ENCODE peak calls at places on chromosome X, in four cellular contexts. I is activated CD8-positive, alpha-beta memory T cell treated with anti-CD3 and anti-CD28 coated beads, Interleukin-2, amount 10 ng/mL, durations not matched to agents 7 days and 5 days; N is activated B cell treated with CpG ODN at 0.5 μM for 24 hours; G is HCT116. O is an unnamed sample.

GRCh38 chrX:110415440-110416167 is 57.0 kb downstream of the RTL9 start:
- ATAC-seq in I (no peak), N (no peak), G (no peak), O (no peak)

GRCh38 chrX:70117738-70118137 is 15.5 kb upstream of the IGBP1 start:
- ATAC-seq in I (no peak), N (no peak), G (no peak), O (no peak)

GRCh38 chrX:21883258-21883657 is 27.5 kb downstream of the YY2 start:
- ATAC-seq in I (no peak), N (no peak), G (no peak), O (no peak)

GRCh38 chrX:1502241-1502640 is 34.7 kb downstream of the P2RY8 start:
- ATAC-seq in I (no peak), N (peak; percentile 85), G (no peak), O (no peak)

GRCh38 chrX:71623105-71623450 is 4.8 kb upstream of the CXCR3 start:
- ATAC-seq in I (no peak), N (no peak), G (peak; percentile 39), O (no peak)

GRCh38 chrX:132775230-132775823 is 183.1 kb downstream of the HS6ST2 start:
- ATAC-seq in I (no peak), N (no peak), G (no peak), O (peak; percentile 92)

GRCh38 chrX:84873176-84873575 is 130.5 kb upstream of the APOOL start:
- ATAC-seq in I (no peak), N (no peak), G (no peak), O (no peak)

GRCh38 chrX:39381446-39381845 is 580.2 kb downstream of the MID1IP1 start:
- ATAC-seq in I (no peak), N (no peak), G (no peak), O (no peak)

GRCh38 chrX:129525162-129525561 is 1.9 kb upstream of the SMARCA1 start:
- ATAC-seq in I (no peak), N (no peak), G (no peak), O (no peak)

GRCh38 chrX:134990475-134991473 is at the start of gene SMIM10:
- ATAC-seq in I (peak; percentile 79), N (peak; percentile 65), G (no peak), O (peak; percentile 90)

GRCh38 chrX:46308106-46308505 is 237.1 kb downstream of the ZNF674 start:
- ATAC-seq in I (no peak), N (no peak), G (no peak), O (no peak)

GRCh38 chrX:10109695-10110094 is 47.1 kb upstream of the CLCN4 start:
- ATAC-seq in I (no peak), N (no peak), G (no peak), O (no peak)

GRCh38 chrX:56803849-56804681 is 75.0 kb downstream of the NBDY start:
- ATAC-seq in I (no peak), N (no peak), G (no peak), O (no peak)

GRCh38 chrX:139762400-139763183 is 54.6 kb upstream of the MCF2 start:
- ATAC-seq in I (no peak), N (no peak), G (no peak), O (no peak)

GRCh38 chrX:77447339-77448149 is at the start of gene FGF16:
- ATAC-seq in I (peak; percentile 39), N (peak; percentile 14), G (no peak), O (peak; percentile 54)

GRCh38 chrX:107996124-107996523 is 14.0 kb upstream of the TEX13B start:
- ATAC-seq in I (no peak), N (no peak), G (no peak), O (no peak)

GRCh38 chrX:133323450-133323849 is 91.8 kb downstream of the GPC4 start:
- ATAC-seq in I (no peak), N (no peak), G (no peak), O (no peak)